ENCODE peak calls at places on chromosomes 16 and 17, in four cellular contexts. C, N, O and Q are unnamed samples.
A peak's percentile ranks its signal among the peaks of the same experiment; 100 is the strongest.

GRCh38 chr17:13776027-13776551 is 174.4 kb upstream of the HS3ST3A1 start:
- DNase-seq in N (no peak), O (no peak), C (no peak), Q (no peak)

GRCh38 chr17:63545302-63545928 is 4.9 kb upstream of the DCAF7 start:
- DNase-seq in C (peak; percentile 17), N (no peak), O (no peak), Q (no peak)

GRCh38 chr17:30344283-30345088 is 10.6 kb upstream of the TMIGD1 start:
- DNase-seq in N (peak; percentile 71), C (peak; percentile 97), O (no peak), Q (no peak)

GRCh38 chr16:67844441-67844840 is 2.3 kb upstream of the NUTF2 start:
- DNase-seq in O (no peak), C (no peak), N (no peak), Q (no peak)

GRCh38 chr17:36717088-36717487 is 115.7 kb downstream of the MRM1 start:
- DNase-seq in N (no peak), C (no peak), O (no peak), Q (no peak)

GRCh38 chr17:81432873-81433451 is 37.7 kb downstream of the BAHCC1 start:
- DNase-seq in N (peak; percentile 94), O (no peak), C (peak; percentile 27), Q (no peak)

GRCh38 chr17:27361695-27362094 is 67.8 kb downstream of the WSB1 start:
- DNase-seq in N (no peak), O (no peak), C (no peak), Q (no peak)

GRCh38 chr17:49557204-49558024 is 18.3 kb upstream of the NXPH3 start:
- DNase-seq in O (peak; percentile 72), N (peak; percentile 51), C (peak; percentile 73), Q (peak; percentile 56)

GRCh38 chr16:15960124-15960971 is 10.9 kb downstream of the ABCC1 start:
- DNase-seq in N (no peak), O (no peak), C (no peak), Q (no peak)

GRCh38 chr17:47188266-47188665 is 829 bp downstream of the CDC27 start:
- DNase-seq in C (peak; percentile 57), O (peak; percentile 54), N (no peak), Q (no peak)

DNA sequence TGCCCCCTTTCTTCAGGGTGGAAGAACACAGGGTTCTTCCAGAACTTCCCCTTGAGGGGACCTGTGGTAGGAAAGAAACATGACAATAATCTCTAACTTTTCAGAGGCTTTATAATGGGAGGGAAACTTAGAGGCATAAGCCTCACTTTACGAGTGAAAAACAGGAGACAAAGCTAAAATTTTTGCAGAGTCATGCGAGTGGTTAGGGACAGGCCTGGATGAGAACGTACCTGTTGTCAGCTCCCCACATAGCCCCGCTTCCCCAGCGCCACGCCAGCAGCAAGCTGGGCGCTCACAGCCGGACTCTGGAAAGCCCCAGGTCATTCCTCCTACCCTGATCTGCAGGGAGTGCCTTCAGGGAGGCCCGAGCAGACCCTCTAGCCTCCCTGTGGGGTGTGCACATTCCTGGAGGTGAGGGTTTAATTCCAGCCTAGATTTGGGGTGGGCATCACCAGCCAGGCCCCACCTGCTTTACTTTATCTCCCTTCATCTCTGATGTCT is 53.6 kb downstream of the LDHD start:
- DNase-seq in C (no peak), O (no peak), N (no peak), Q (no peak)
- TF ChIP-seq CTCF in C (no peak), O (no peak), N (no peak), Q (no peak)

GRCh38 chr16:81585785-81586184 is 141.2 kb downstream of the CMIP start:
- DNase-seq in O (no peak), N (no peak), C (no peak), Q (no peak)
- TF ChIP-seq CTCF in O (peak; percentile 32), N (peak; percentile 13), C (peak; percentile 31), Q (peak; percentile 36)

GRCh38 chr16:58847902-58848661 is 114.0 kb upstream of the GOT2 start:
- DNase-seq in O (no peak), C (no peak), N (no peak), Q (no peak)

GRCh38 chr16:58842156-58842555 is 108.0 kb upstream of the GOT2 start:
- DNase-seq in N (no peak), C (no peak), O (no peak), Q (no peak)

GRCh38 chr16:58848662-58849002 is 114.5 kb upstream of the GOT2 start:
- DNase-seq in N (no peak), C (no peak), O (no peak), Q (no peak)

GRCh38 chr16:58842746-58843145 is 108.6 kb upstream of the GOT2 start:
- DNase-seq in C (no peak), O (no peak), N (no peak), Q (no peak)

DNA sequence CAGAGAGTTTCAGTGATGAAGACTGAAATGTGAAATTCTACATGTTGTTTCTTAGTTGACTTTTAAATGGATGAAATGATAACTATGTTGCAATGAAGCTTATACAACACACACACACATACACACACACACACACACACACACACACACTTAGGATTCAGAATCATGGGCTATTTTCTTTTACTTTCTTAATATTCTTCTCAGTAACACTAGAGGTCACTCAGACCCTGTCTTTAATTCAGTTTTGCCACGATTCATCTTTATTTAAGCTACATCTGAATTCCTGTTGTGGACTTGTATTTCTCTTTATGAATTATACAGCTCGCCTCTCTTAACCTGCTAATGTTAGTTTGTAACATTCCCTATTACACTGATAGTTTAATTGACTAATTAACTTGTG is 109.6 kb upstream of the GOT2 start:
- DNase-seq in O (no peak), C (peak; percentile 9), N (no peak), Q (no peak)
- TF ChIP-seq CTCF in O (peak; percentile 66), C (no peak), N (no peak), Q (peak; percentile 60)

GRCh38 chr16:65049679-65050078 is 72.2 kb downstream of the CDH11 start:
- DNase-seq in O (no peak), C (no peak), N (no peak), Q (no peak)
- TF ChIP-seq CTCF in O (no peak), C (no peak), N (no peak), Q (no peak)

DNA sequence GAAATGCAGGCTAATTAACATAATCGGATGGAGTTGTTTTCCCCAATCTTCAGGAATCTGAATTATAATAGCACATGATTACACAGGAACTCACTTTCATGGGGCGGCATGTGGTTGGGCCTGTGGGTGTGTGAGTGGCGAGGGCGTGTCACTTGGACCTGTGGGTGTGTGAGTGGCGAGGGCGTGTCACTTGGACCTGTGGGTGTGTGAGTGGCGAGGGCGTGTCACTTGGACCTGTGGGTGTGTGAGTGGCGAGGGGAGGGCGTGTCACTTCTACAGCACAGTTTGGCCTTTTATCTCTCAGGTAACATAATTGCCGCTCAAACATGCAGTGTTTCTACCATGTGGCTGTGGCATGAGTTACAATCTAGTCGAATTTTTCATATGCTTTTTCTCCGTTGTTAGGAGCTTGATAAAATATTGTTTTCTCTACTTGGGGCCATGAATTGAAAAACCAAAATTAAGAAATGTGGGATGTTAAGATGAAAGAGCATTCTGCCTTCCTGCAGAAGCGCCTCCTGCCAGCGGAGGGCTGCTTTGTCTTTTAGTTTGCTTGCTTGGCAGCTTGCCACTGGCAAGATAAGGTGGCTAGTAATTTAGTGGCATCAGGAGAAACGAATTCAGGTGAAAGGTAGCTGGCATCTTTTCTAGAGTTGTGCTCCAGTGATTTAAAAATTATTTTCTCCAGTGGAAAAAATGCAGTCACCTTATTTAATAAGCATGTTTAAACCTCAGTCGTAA is 36.2 kb downstream of the USP10 start:
- DNase-seq in N (peak; percentile 68), O (no peak), C (peak; percentile 54), Q (no peak)
- TF ChIP-seq CTCF in N (no peak), O (no peak), C (no peak), Q (peak; percentile 19)